ENCODE peak calls at places on chromosomes 16 and 17, in four cellular contexts. I, M, N and C are unnamed samples.

GRCh38 chr17:74960739-74961342 is 11.7 kb downstream of the HID1 start:
- DNase-seq in I (peak), M (peak), N (peak), C (no peak)

GRCh38 chr16:58501242-58502131 is 1.5 kb downstream of the NDRG4 start:
- DNase-seq in I (no peak), M (peak), N (peak), C (no peak)

GRCh38 chr16:65950211-65950610 is 416.3 kb upstream of the CDH5 start:
- DNase-seq in I (no peak), M (no peak), N (no peak), C (no peak)

GRCh38 chr17:55295411-55296170 is 30.8 kb downstream of the HLF start:
- DNase-seq in I (peak), M (peak), N (peak), C (peak)

GRCh38 chr17:58272367-58273280 is 8.1 kb downstream of the MPO start:
- DNase-seq in I (no peak), M (no peak), N (no peak), C (no peak)

GRCh38 chr17:17413215-17413792 is 63.5 kb upstream of the MED9 start:
- DNase-seq in I (no peak), M (no peak), N (peak), C (no peak)

GRCh38 chr16:89919535-89920406 is 1.1 kb downstream of the MC1R start:
- DNase-seq in I (no peak), M (no peak), N (no peak), C (no peak)

GRCh38 chr16:81204794-81205680 is 33.5 kb upstream of the BCO1 start:
- DNase-seq in I (peak), M (peak), N (peak), C (peak)

GRCh38 chr17:37493249-37494027 is 3.7 kb downstream of the DUSP14 start:
- DNase-seq in I (peak), M (no peak), N (peak), C (no peak)

GRCh38 chr17:50221500-50222480 is 20.4 kb upstream of the COL1A1 start:
- DNase-seq in I (no peak), M (no peak), N (no peak), C (no peak)

GRCh38 chr17:39969375-39969774 is 6.6 kb downstream of the GSDMA start:
- DNase-seq in I (no peak), M (no peak), N (no peak), C (no peak)

GRCh38 chr17:57935833-57936807 is 19.1 kb downstream of the CUEDC1 start:
- DNase-seq in I (no peak), M (no peak), N (peak), C (no peak)

GRCh38 chr16:48539485-48540221 is 70.3 kb downstream of the N4BP1 start:
- DNase-seq in I (no peak), M (no peak), N (no peak), C (no peak)

DNA sequence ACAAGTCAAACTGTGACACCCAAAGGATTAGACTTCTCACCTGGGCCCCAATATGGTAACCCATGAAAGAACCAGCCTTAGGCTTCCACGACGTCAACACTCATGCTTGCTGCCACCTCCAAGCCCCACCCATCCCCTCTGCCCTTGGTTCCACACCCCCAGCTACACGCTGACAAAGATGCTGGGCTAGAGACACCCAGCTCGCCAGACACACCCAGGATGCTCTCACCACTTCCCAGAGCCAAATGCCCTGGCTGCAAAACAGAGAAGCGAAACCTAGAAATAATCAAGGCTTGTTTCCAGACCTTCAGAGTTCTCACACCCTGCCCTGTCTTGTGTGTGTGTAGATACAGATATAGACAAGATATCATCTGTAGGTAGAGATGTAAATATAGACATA is 26.0 kb upstream of the ADCY9 start:
- DNase-seq in I (no peak), M (no peak), N (no peak), C (no peak)
- TF ChIP-seq TCF7L2 in I (no peak), M (no peak), N (no peak), C (no peak)

DNA sequence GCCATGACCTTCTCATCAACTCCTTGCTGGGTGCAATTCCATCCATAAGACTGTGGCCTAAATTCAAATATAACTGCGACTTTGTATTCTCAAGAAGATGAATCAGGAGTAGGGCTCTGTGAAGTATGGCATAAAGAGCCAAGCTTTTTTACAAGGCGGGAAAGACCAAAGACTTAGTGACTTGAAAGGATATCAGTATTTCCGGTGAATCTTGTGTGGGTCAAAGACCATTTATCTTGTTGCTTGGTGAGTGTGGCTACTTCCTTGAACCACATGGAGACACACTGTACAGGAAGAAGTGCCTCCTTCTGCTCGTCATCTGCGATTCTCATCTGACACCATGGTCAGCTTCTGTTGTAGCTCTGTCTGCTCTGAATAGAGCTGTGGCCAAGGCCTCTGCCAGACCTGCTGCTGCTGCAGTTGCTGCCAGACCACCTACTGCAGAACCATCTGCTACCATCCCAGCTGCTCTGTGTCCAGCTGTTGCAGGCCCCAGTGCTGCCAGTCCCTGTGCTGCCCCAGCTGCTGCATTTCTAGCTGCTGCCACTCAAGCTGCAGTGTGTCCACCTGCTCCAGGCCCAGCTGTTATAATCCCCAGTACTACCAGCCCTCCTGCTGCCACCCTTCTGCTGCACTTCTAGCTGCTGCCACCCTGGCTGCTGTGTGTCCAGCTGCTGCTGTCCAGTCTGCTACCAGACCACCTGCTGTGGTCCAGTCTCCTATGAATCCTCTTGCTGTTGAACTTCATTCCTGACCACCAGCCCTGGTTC is 6.1 kb upstream of the KRTAP2-4 start:
- DNase-seq in I (no peak), M (no peak), N (no peak), C (no peak)
- TF ChIP-seq REST in I (no peak), M (no peak), N (no peak), C (no peak)

DNA sequence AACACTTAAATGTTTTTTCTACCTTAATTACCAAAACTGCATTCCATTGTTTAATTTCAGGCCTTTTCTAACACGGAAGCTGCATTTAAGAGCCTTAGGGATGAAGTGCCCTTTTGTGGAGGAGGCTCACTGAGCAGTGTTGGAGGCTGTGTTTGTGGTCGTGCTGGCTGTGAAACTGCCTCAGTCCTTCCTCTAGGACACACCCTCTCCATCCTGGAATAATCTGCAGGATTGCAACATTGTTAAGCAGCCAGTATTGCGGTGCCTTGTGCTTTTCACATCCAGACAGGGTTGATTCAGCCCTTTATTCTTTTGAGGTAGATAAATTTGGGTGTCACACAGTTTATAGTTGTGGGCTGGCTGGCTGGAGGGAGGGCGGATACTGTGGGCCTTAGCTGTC is 141.6 kb downstream of the CDRT15L2 start:
- DNase-seq in I (no peak), M (no peak), N (no peak), C (no peak)
- TF ChIP-seq TCF7L2 in I (no peak), M (no peak), N (no peak), C (no peak)

DNA sequence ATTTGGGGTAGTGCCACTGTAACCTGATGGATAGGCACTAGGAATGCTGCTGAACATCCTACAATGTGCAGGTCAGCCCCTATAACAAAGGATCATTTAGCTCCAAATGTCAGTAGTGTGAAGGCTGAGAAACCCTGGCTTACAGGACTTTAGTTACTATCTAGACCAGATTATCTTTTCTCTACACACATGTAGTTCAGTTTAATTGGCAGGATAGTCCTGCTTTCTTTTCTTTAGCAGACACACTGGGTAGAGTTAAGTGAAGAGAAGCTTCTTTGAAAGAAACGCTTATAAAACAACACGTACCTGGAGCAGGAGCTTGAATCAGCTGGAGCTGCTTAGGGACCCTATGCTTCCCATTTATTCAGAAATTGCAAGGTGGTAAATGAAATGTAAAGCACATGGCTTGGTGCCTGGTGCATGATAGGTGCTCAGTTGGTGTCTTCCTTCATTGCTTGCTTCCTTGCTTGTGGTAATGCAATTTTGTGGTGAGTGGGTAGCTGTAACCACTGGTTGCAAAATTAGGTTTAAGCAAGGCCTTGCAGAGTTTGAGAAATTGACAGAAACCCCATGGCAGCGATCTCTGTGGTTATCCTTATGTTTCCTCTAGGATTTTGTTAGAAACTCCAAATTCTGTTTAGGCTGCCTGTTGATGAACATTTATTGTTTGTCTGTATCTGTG is 9.4 kb downstream of the METTL9 start:
- DNase-seq in I (no peak), M (no peak), N (no peak), C (no peak)
- TF ChIP-seq REST in I (no peak), M (no peak), N (no peak), C (no peak)

GRCh38 chr17:29526322-29526721 is 40.5 kb downstream of the ABHD15 start:
- DNase-seq in I (no peak), M (no peak), N (no peak), C (no peak)
- TF ChIP-seq TCF7L2 in I (no peak), M (no peak), N (no peak), C (no peak)

GRCh38 chr17:77327566-77328463 is 187.0 kb downstream of the SEC14L1 start:
- DNase-seq in I (no peak), M (no peak), N (no peak), C (no peak)
- TF ChIP-seq REST in I (no peak), M (no peak), N (no peak), C (no peak)

GRCh38 chr17:71921726-71922320 is 199.0 kb upstream of the SOX9 start:
- DNase-seq in I (no peak), M (no peak), N (no peak), C (no peak)

GRCh38 chr17:71919896-71920295 is 200.9 kb upstream of the SOX9 start:
- DNase-seq in I (no peak), M (no peak), N (no peak), C (no peak)

GRCh38 chr17:71922439-71922838 is 198.4 kb upstream of the SOX9 start:
- DNase-seq in I (no peak), M (no peak), N (no peak), C (peak)

GRCh38 chr17:71917715-71918114 is 203.1 kb upstream of the SOX9 start:
- DNase-seq in I (no peak), M (no peak), N (no peak), C (no peak)

DNA sequence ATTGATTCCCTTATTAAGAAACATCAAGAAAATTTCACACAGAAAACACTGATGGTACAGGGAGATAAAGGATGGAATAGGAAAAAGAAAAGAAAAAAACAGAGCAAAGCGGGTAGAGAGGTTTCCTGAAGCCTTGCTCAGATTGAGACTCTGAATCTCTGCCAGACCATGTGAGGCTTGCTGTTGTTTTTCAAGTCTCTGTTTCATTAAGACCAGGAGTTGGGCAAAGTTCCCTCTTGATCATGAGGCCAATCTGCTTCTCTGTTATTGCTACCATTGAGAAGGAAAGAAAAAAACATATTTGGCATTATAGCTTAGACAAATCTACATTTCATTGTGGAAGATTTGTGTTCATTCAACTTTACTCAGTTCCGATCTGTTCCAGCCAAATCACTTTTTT is 201.6 kb upstream of the SOX9 start:
- DNase-seq in I (no peak), M (no peak), N (no peak), C (no peak)
- TF ChIP-seq TCF7L2 in I (no peak), M (no peak), N (no peak), C (no peak)

DNA sequence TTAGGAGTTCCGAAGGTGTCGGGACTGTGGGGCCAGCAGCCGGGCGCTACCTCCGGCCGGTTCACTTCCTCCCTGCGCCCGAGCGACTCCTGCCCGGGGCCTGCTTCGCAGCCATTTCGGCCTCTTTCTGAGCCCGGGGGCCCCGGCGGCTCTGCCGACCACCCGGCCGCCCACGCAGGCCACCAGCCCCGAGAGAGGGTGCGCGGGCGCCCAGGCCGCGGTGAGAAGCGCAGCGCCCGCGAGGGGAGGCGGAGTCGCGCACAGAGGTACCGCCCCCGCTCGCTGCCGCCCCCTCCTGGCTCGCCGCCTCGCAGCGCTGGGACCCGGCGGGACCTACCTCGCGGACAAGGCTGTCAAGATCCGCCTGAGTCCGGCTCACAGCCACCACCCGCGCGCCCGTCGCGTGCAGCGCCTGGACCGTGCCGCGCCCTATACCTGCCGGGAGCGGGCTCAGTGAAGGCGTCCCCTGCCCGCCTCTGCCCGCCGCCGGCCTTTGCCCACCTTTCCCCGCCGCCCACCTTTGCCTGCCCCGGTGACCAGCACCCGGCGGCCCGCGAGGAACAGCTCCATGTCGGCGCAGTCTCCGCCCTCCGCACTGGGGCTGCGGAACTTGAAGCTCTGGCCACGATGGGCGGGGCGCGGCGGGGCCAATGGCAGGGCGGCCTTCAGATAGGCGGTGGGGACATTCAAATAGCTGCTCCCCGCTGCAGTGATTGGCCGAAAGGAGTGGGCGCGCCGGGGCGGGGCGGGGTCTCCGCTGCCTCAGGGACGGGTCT is at the start of gene DCXR:
- DNase-seq in I (peak), M (peak), N (peak), C (peak)
- TF ChIP-seq REST in I (no peak), M (no peak), N (no peak), C (no peak)

DNA sequence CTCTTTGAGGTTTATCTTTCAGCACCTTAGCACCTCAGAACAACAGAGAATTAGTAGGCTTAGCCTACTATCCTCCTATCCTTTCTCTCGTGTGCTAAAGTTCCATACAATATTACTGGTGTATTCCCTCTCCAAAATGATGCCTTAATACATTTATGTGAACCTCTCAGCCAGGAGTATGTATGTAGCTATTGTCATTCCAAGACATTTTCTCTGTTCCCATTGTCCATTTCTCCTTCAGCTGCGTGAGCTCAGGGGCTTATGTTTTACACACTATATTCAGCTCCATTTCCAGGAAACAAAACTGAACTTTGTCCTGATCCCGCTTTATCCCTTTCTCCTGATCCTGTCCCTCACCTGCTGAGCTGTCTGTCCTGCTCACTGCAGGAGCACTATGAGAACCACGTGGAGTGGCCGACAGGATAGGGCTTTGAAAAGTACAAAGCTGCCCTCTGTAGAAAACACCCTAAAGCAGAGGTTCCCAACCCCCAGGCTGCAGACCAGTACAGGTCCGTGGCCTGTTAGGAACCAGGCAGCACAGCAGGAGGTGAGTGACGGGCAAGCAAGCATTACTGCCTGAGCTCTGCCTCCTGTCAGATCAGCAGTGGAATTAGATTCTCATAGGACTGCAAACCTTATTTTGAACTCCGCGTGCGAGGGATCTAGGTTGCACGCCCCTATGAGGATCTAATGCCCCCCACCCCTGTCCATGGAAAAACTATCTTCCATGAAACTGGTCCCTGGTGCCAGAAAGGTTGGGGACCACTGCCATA is 55.7 kb downstream of the CENPV start:
- DNase-seq in I (no peak), M (no peak), N (peak), C (no peak)
- TF ChIP-seq TCF7L2 in I (no peak), M (no peak), N (no peak), C (no peak)